ENCODE peak calls at places on chromosomes 11 and 22, in eight cellular contexts. G is left ventricle myocardium inferior, H is colonic mucosa, X is upper lobe of right lung, T is kidney epithelial cell, L is tibial nerve, F is MM.1S, V is sigmoid colon. J is an unnamed sample.
A peak's percentile ranks its signal among the peaks of the same experiment; 100 is the strongest.

GRCh38 chr22:29194269-29194668 is 11.4 kb upstream of the EMID1 start:
- DNase-seq in G (no peak), X (no peak), H (no peak), L (no peak), V (no peak), T (no peak), F (peak; percentile 14), J (no peak)

GRCh38 chr11:69915501-69916250 is 96.5 kb upstream of the FGF3 start:
- DNase-seq in X (peak; percentile 82), T (no peak), V (peak; percentile 84), L (peak; percentile 59), G (peak; percentile 86), H (peak; percentile 87), F (peak; percentile 43), J (peak; percentile 4)

GRCh38 chr11:109929308-109929707 is 163.9 kb upstream of the ZC3H12C start:
- DNase-seq in F (no peak), L (no peak), T (no peak), G (no peak), V (no peak), H (no peak), X (no peak), J (no peak)

GRCh38 chr11:121894581-121894980 is 221.4 kb downstream of the BLID start:
- DNase-seq in H (no peak), X (no peak), F (no peak), G (no peak), T (no peak), V (no peak), L (no peak), J (no peak)

GRCh38 chr11:128902515-128903066 is 11.4 kb downstream of the KCNJ5 start:
- DNase-seq in V (no peak), X (no peak), H (no peak), G (no peak), L (no peak), F (no peak), T (no peak), J (no peak)

GRCh38 chr22:42978453-42979103 is 36.4 kb downstream of the PACSIN2 start:
- DNase-seq in H (no peak), T (no peak), X (no peak), V (no peak), F (no peak), L (no peak), G (no peak), J (no peak)

GRCh38 chr22:19291580-19292261 is at the start of gene CLTCL1:
- DNase-seq in T (no peak), L (peak; percentile 60), X (peak; percentile 92), V (peak; percentile 90), H (peak; percentile 79), G (peak; percentile 88), F (peak; percentile 68), J (no peak)

GRCh38 chr11:114244995-114245394 is 51.2 kb upstream of the NNMT start:
- DNase-seq in F (no peak), X (no peak), V (no peak), L (no peak), H (no peak), G (no peak), T (no peak), J (no peak)

GRCh38 chr11:23405350-23405937 is 545.2 kb upstream of the CCDC179 start:
- DNase-seq in T (no peak), H (no peak), F (no peak), V (peak; percentile 59), L (no peak), G (peak; percentile 7), X (peak; percentile 53), J (no peak)

GRCh38 chr11:131365601-131366000 is 4.8 kb upstream of the NTM start:
- DNase-seq in V (no peak), G (no peak), X (no peak), L (no peak), F (no peak), T (no peak), H (no peak), J (no peak)

GRCh38 chr22:37244114-37244921 is at the start of gene RAC2:
- DNase-seq in L (no peak), F (peak; percentile 92), T (no peak), G (peak; percentile 74), H (peak; percentile 88), X (peak; percentile 91), V (peak; percentile 72), J (no peak)
- H3K4me3 ChIP-seq in L (no peak within 1 kb of the TSS), F (peak within 1 kb of the TSS; percentile 100), T (peak within 1 kb of the TSS; percentile 49), G (peak within 1 kb of the TSS; percentile 47), H (peak within 1 kb of the TSS; percentile 57), X (peak within 1 kb of the TSS; percentile 59), V (peak within 1 kb of the TSS; percentile 25), J (peak within 1 kb of the TSS; percentile 39)

GRCh38 chr11:111719379-111719778 is 46.8 kb downstream of the PPP2R1B start:
- DNase-seq in V (no peak), T (no peak), X (no peak), G (no peak), F (no peak), L (no peak), H (no peak), J (no peak)
- H3K36me3 ChIP-seq in V (peaks cover 20% of the 10 kb centered on the region), T (peaks cover 9% of the 10 kb centered on the region), X (peaks cover 61% of the 10 kb centered on the region), G (peaks cover 71% of the 10 kb centered on the region), F (no peaks in the 10 kb centered on the region), L (no peaks in the 10 kb centered on the region), H (peaks cover 24% of the 10 kb centered on the region), J (peaks cover 19% of the 10 kb centered on the region)

DNA sequence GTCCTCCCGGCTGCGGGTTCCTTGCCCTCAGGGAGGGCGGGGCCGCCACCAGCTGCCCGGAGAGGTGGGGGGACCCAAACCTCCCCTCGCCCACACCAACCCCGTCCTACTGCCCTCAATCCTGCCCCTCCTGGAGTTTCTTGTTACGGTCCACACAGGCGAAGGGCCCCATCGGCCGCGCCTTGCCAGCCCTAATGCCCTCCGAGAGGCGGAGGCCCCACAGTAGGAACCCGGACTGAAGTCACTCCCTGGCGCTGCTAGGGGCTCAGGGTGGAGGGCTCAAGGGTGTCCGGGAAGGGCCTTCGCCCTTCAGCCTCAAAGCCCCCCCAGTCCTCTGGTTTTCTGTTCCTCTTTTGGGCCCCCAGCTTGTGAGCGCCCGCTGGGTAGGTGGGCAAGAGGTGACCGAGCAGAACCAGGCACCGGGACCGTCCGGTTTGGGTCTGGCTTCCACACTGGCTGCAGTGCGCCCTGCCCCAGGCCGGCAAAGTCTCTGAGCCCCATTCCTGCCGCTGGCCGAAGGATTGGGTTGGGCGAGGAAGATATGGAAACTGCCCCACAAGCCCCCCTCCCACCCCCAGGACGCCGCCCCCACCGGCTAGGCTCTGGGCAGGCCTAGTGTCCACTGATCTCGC is 24.5 kb downstream of the DUSP8 start:
- DNase-seq in X (no peak), L (no peak), F (no peak), G (no peak), H (no peak), V (no peak), T (no peak), J (no peak)
- H3K4me3 ChIP-seq in X (peak overlapping the region; percentile 46), L (peak overlapping the region; percentile 16), F (peak overlapping the region; percentile 46), G (peak overlapping the region; percentile 70), H (peak overlapping the region; percentile 47), V (peak overlapping the region; percentile 42), T (no peak overlapping the region), J (no peak overlapping the region)

DNA sequence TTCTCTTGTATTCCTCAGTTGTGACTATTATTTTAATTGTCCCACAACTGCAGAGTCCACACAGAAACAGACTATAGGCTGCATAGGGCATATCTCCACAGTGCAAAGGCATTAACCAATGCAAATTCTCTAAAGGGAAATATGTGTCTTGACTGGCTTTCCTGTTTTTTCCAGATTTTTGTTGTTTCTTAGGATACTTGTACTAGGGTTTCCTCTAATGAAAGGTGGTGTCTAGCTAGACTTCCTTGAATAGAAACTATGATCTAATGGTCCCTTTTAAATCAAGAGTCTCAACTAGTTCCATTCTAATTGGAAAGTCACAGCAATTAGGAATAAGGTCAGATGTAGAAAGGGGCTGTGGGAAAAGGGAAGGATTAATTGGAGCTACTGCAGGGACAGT is 37.6 kb downstream of the SLC36A4 start:
- DNase-seq in H (no peak), G (no peak), V (no peak), X (no peak), L (no peak), T (no peak), F (no peak), J (no peak)
- H3K36me3 ChIP-seq in H (no peaks in the 10 kb centered on the region), G (peaks cover 41% of the 10 kb centered on the region), V (no peaks in the 10 kb centered on the region), X (peaks cover 37% of the 10 kb centered on the region), L (no peaks in the 10 kb centered on the region), T (no peaks in the 10 kb centered on the region), F (no peaks in the 10 kb centered on the region), J (peaks cover 1% of the 10 kb centered on the region)

DNA sequence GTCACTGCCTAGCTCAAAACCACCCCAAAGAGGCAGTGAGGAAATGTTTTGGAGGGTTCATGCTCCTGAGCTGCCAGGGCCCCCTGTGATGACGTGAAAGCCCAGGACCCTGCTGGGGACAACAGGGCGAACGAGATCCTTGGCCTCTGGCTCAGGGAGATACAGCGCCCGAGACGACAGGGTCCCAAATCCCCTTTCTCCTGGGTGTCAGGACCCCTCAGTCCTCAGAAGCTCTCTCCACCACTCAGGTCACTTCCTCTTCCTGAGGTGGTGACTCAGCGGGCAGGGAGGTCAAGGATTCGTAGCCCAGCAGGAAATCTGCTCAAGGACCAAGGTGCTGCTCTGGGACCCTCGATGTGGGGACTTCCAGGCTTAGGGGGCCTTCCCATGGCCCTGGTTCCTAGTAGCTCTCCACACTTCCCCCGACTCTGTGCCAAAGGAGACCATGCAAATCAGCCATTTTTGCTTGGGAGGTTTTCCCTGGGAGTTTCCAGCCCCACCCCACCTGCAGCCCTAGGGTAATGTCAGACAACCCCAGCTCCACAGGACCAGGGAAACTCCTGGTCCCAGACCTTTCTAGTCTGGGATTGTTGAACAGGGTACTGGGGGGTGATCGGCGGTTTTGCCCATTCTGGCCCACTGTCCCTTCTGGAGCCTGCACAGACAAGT is 12.8 kb downstream of the BCL9L start:
- DNase-seq in H (peak; percentile 66), F (no peak), L (no peak), T (no peak), X (no peak), G (no peak), V (no peak), J (no peak)
- H3K4me3 ChIP-seq in H (no peak overlapping the region), F (no peak overlapping the region), L (no peak overlapping the region), T (no peak overlapping the region), X (peak overlapping the region; percentile 19), G (peak overlapping the region; percentile 63), V (peak overlapping the region; percentile 49), J (no peak overlapping the region)

GRCh38 chr11:45156731-45157130 is 10.3 kb downstream of the PRDM11 start:
- DNase-seq in L (no peak), T (no peak), X (no peak), V (peak; percentile 53), G (no peak), F (no peak), H (no peak), J (no peak)
- H3K36me3 ChIP-seq in L (no peaks in the 10 kb centered on the region), T (no peaks in the 10 kb centered on the region), X (no peaks in the 10 kb centered on the region), V (no peaks in the 10 kb centered on the region), G (no peaks in the 10 kb centered on the region), F (no peaks in the 10 kb centered on the region), H (no peaks in the 10 kb centered on the region), J (no peaks in the 10 kb centered on the region)

DNA sequence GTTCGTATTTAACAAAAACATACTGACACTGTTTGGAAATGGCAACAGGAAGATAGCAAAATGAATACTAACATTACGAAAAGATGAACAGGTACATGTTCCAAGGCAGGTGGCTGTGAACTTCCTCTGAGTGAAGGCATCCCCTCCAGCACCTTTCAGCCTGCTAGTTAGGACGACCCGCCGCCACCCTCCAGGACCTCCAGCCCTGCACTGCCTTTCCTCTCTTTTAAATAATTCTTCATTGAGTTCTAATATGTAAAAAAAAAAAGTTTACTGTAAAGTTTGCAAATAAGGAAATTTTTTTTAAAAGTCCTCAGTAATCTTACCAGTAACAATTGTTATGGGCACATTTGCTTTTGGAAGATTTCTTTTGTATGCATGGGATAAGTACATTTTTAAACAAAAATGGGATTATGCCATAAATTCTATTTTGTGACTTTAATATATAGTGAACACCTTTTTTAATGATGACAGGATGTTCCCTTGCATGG is 6.0 kb downstream of the NEAT1 start:
- DNase-seq in T (no peak), V (peak; percentile 75), X (peak; percentile 71), G (no peak), H (peak; percentile 50), F (no peak), L (no peak), J (no peak)
- H3K4me3 ChIP-seq in T (peak overlapping the region; percentile 94), V (peak overlapping the region; percentile 88), X (peak overlapping the region; percentile 98), G (peak overlapping the region; percentile 80), H (no peak overlapping the region), F (peak overlapping the region; percentile 1), L (peak overlapping the region; percentile 89), J (peak overlapping the region; percentile 72)

GRCh38 chr11:68583047-68583446 is 101.3 kb upstream of the GAL start:
- DNase-seq in X (no peak), L (no peak), G (no peak), H (no peak), F (no peak), T (no peak), V (no peak), J (no peak)
- H3K36me3 ChIP-seq in X (peaks cover 47% of the 10 kb centered on the region), L (no peaks in the 10 kb centered on the region), G (peaks cover 53% of the 10 kb centered on the region), H (peaks cover 10% of the 10 kb centered on the region), F (peaks cover 10% of the 10 kb centered on the region), T (peaks cover 1% of the 10 kb centered on the region), V (peaks cover 5% of the 10 kb centered on the region), J (peaks cover 10% of the 10 kb centered on the region)